ENCODE peak calls at places on chromosome 4, in eight cellular contexts. One of them, this sample, is unnamed.

GRCh38 chr4:148822572-148823418 is 380.6 kb upstream of the NR3C2 start:
- DNase-seq in breast epithelium: no peak
- DNase-seq in mucosa of descending colon: no peak
- DNase-seq in CD8-positive, alpha-beta T cell: no peak
- DNase-seq in anterior cingulate cortex: no peak
- DNase-seq in ureter: no peak
- DNase-seq in brain microvascular endothelial cell: no peak
- DNase-seq in adipocyte: no peak
- DNase-seq in this sample: no peak

GRCh38 chr4:70915048-70915815 is 13.1 kb downstream of the MOB1B start:
- DNase-seq in breast epithelium: no peak
- DNase-seq in mucosa of descending colon: no peak
- DNase-seq in CD8-positive, alpha-beta T cell: no peak
- DNase-seq in anterior cingulate cortex: no peak
- DNase-seq in ureter: no peak
- DNase-seq in brain microvascular endothelial cell: peak; percentile 17
- DNase-seq in adipocyte: peak; percentile 14
- DNase-seq in this sample: peak; percentile 18

GRCh38 chr4:5980436-5981155 is 37.6 kb downstream of the C4orf50 start:
- DNase-seq in breast epithelium: no peak
- DNase-seq in mucosa of descending colon: no peak
- DNase-seq in CD8-positive, alpha-beta T cell: no peak
- DNase-seq in anterior cingulate cortex: no peak
- DNase-seq in ureter: no peak
- DNase-seq in brain microvascular endothelial cell: no peak
- DNase-seq in adipocyte: no peak
- DNase-seq in this sample: no peak

GRCh38 chr4:185744127-185744865 is 67.7 kb downstream of the SORBS2 start:
- DNase-seq in breast epithelium: no peak
- DNase-seq in mucosa of descending colon: no peak
- DNase-seq in CD8-positive, alpha-beta T cell: no peak
- DNase-seq in anterior cingulate cortex: no peak
- DNase-seq in ureter: no peak
- DNase-seq in brain microvascular endothelial cell: no peak
- DNase-seq in adipocyte: no peak
- DNase-seq in this sample: no peak

GRCh38 chr4:103904126-103904525 is 184.3 kb upstream of the TACR3 start:
- DNase-seq in breast epithelium: no peak
- DNase-seq in mucosa of descending colon: no peak
- DNase-seq in CD8-positive, alpha-beta T cell: no peak
- DNase-seq in anterior cingulate cortex: no peak
- DNase-seq in ureter: no peak
- DNase-seq in brain microvascular endothelial cell: no peak
- DNase-seq in adipocyte: peak; percentile 4
- DNase-seq in this sample: no peak

GRCh38 chr4:66855956-66856355 is 689.3 kb downstream of the CENPC start:
- DNase-seq in breast epithelium: no peak
- DNase-seq in mucosa of descending colon: no peak
- DNase-seq in CD8-positive, alpha-beta T cell: no peak
- DNase-seq in anterior cingulate cortex: no peak
- DNase-seq in ureter: no peak
- DNase-seq in brain microvascular endothelial cell: peak; percentile 38
- DNase-seq in adipocyte: peak; percentile 41
- DNase-seq in this sample: no peak

GRCh38 chr4:117957570-117957969 is 76.7 kb upstream of the NDST3 start:
- DNase-seq in breast epithelium: no peak
- DNase-seq in mucosa of descending colon: no peak
- DNase-seq in CD8-positive, alpha-beta T cell: no peak
- DNase-seq in anterior cingulate cortex: no peak
- DNase-seq in ureter: no peak
- DNase-seq in brain microvascular endothelial cell: no peak
- DNase-seq in adipocyte: no peak
- DNase-seq in this sample: no peak

GRCh38 chr4:40843696-40844095 is 93.9 kb downstream of the NSUN7 start:
- DNase-seq in breast epithelium: no peak
- DNase-seq in mucosa of descending colon: no peak
- DNase-seq in CD8-positive, alpha-beta T cell: no peak
- DNase-seq in anterior cingulate cortex: no peak
- DNase-seq in ureter: no peak
- DNase-seq in brain microvascular endothelial cell: no peak
- DNase-seq in adipocyte: no peak
- DNase-seq in this sample: no peak

GRCh38 chr4:3701271-3702083 is 64.7 kb upstream of the ADRA2C start:
- DNase-seq in breast epithelium: no peak
- DNase-seq in mucosa of descending colon: peak; percentile 46
- DNase-seq in CD8-positive, alpha-beta T cell: no peak
- DNase-seq in anterior cingulate cortex: no peak
- DNase-seq in ureter: no peak
- DNase-seq in brain microvascular endothelial cell: no peak
- DNase-seq in adipocyte: no peak
- DNase-seq in this sample: no peak

GRCh38 chr4:6088950-6089349 is 70.7 kb upstream of the C4orf50 start:
- DNase-seq in breast epithelium: no peak
- DNase-seq in mucosa of descending colon: no peak
- DNase-seq in CD8-positive, alpha-beta T cell: no peak
- DNase-seq in anterior cingulate cortex: no peak
- DNase-seq in ureter: no peak
- DNase-seq in brain microvascular endothelial cell: no peak
- DNase-seq in adipocyte: no peak
- DNase-seq in this sample: no peak

GRCh38 chr4:26509681-26510333 is 19.5 kb upstream of the CCKAR start:
- DNase-seq in breast epithelium: no peak
- DNase-seq in mucosa of descending colon: no peak
- DNase-seq in CD8-positive, alpha-beta T cell: no peak
- DNase-seq in anterior cingulate cortex: no peak
- DNase-seq in ureter: no peak
- DNase-seq in brain microvascular endothelial cell: no peak
- DNase-seq in adipocyte: peak; percentile 32
- DNase-seq in this sample: peak; percentile 11

GRCh38 chr4:188778880-188779279 is 639.6 kb downstream of the TRIML1 start:
- DNase-seq in breast epithelium: no peak
- DNase-seq in mucosa of descending colon: no peak
- DNase-seq in CD8-positive, alpha-beta T cell: no peak
- DNase-seq in anterior cingulate cortex: no peak
- DNase-seq in ureter: no peak
- DNase-seq in brain microvascular endothelial cell: peak; percentile 24
- DNase-seq in adipocyte: no peak
- DNase-seq in this sample: no peak

GRCh38 chr4:11605597-11605996 is 176.9 kb upstream of the HS3ST1 start:
- DNase-seq in breast epithelium: no peak
- DNase-seq in mucosa of descending colon: no peak
- DNase-seq in CD8-positive, alpha-beta T cell: no peak
- DNase-seq in anterior cingulate cortex: no peak
- DNase-seq in ureter: no peak
- DNase-seq in brain microvascular endothelial cell: no peak
- DNase-seq in adipocyte: no peak
- DNase-seq in this sample: no peak

GRCh38 chr4:71550220-71551190 is 211.7 kb downstream of the SLC4A4 start:
- DNase-seq in breast epithelium: no peak
- DNase-seq in mucosa of descending colon: no peak
- DNase-seq in CD8-positive, alpha-beta T cell: no peak
- DNase-seq in anterior cingulate cortex: no peak
- DNase-seq in ureter: no peak
- DNase-seq in brain microvascular endothelial cell: peak; percentile 88
- DNase-seq in adipocyte: peak; percentile 73
- DNase-seq in this sample: no peak

GRCh38 chr4:185821029-185821419 is 9.0 kb upstream of the SORBS2 start:
- DNase-seq in breast epithelium: no peak
- DNase-seq in mucosa of descending colon: no peak
- DNase-seq in CD8-positive, alpha-beta T cell: no peak
- DNase-seq in anterior cingulate cortex: no peak
- DNase-seq in ureter: no peak
- DNase-seq in brain microvascular endothelial cell: no peak
- DNase-seq in adipocyte: no peak
- DNase-seq in this sample: no peak

GRCh38 chr4:109207060-109207459 is 95.4 kb downstream of the COL25A1 start:
- DNase-seq in breast epithelium: no peak
- DNase-seq in mucosa of descending colon: no peak
- DNase-seq in CD8-positive, alpha-beta T cell: no peak
- DNase-seq in anterior cingulate cortex: peak; percentile 10
- DNase-seq in ureter: no peak
- DNase-seq in brain microvascular endothelial cell: peak; percentile 60
- DNase-seq in adipocyte: peak; percentile 59
- DNase-seq in this sample: peak; percentile 15

GRCh38 chr4:184510431-184510830 is 36.1 kb upstream of the IRF2 start:
- DNase-seq in breast epithelium: no peak
- DNase-seq in mucosa of descending colon: no peak
- DNase-seq in CD8-positive, alpha-beta T cell: no peak
- DNase-seq in anterior cingulate cortex: no peak
- DNase-seq in ureter: no peak
- DNase-seq in brain microvascular endothelial cell: no peak
- DNase-seq in adipocyte: no peak
- DNase-seq in this sample: no peak

GRCh38 chr4:2977116-2978097 is 14.0 kb downstream of the GRK4 start:
- DNase-seq in breast epithelium: no peak
- DNase-seq in mucosa of descending colon: no peak
- DNase-seq in CD8-positive, alpha-beta T cell: no peak
- DNase-seq in anterior cingulate cortex: no peak
- DNase-seq in ureter: no peak
- DNase-seq in brain microvascular endothelial cell: peak; percentile 63
- DNase-seq in adipocyte: peak; percentile 40
- DNase-seq in this sample: no peak

GRCh38 chr4:6658635-6659075 is 18.2 kb downstream of the MRFAP1 start:
- DNase-seq in breast epithelium: no peak
- DNase-seq in mucosa of descending colon: no peak
- DNase-seq in CD8-positive, alpha-beta T cell: peak; percentile 73
- DNase-seq in anterior cingulate cortex: peak; percentile 25
- DNase-seq in ureter: no peak
- DNase-seq in brain microvascular endothelial cell: peak; percentile 4
- DNase-seq in adipocyte: peak; percentile 58
- DNase-seq in this sample: peak; percentile 52

GRCh38 chr4:74653331-74654229 is 140.7 kb downstream of the BTC start:
- DNase-seq in breast epithelium: no peak
- DNase-seq in mucosa of descending colon: no peak
- DNase-seq in CD8-positive, alpha-beta T cell: no peak
- DNase-seq in anterior cingulate cortex: no peak
- DNase-seq in ureter: no peak
- DNase-seq in brain microvascular endothelial cell: no peak
- DNase-seq in adipocyte: no peak
- DNase-seq in this sample: no peak

GRCh38 chr4:47483722-47484121 is 1.4 kb upstream of the ATP10D start:
- DNase-seq in breast epithelium: no peak
- DNase-seq in mucosa of descending colon: no peak
- DNase-seq in CD8-positive, alpha-beta T cell: no peak
- DNase-seq in anterior cingulate cortex: no peak
- DNase-seq in ureter: no peak
- DNase-seq in brain microvascular endothelial cell: no peak
- DNase-seq in adipocyte: peak; percentile 58
- DNase-seq in this sample: no peak

GRCh38 chr4:172153694-172154093 is 340.5 kb downstream of the GALNTL6 start:
- DNase-seq in breast epithelium: no peak
- DNase-seq in mucosa of descending colon: no peak
- DNase-seq in CD8-positive, alpha-beta T cell: no peak
- DNase-seq in anterior cingulate cortex: no peak
- DNase-seq in ureter: no peak
- DNase-seq in brain microvascular endothelial cell: no peak
- DNase-seq in adipocyte: no peak
- DNase-seq in this sample: no peak

GRCh38 chr4:14929669-14930068 is 72.6 kb upstream of the CPEB2 start:
- DNase-seq in breast epithelium: no peak
- DNase-seq in mucosa of descending colon: no peak
- DNase-seq in CD8-positive, alpha-beta T cell: no peak
- DNase-seq in anterior cingulate cortex: no peak
- DNase-seq in ureter: no peak
- DNase-seq in brain microvascular endothelial cell: no peak
- DNase-seq in adipocyte: no peak
- DNase-seq in this sample: no peak

GRCh38 chr4:74838746-74839370 is 44.5 kb upstream of the BTC start:
- DNase-seq in breast epithelium: no peak
- DNase-seq in mucosa of descending colon: no peak
- DNase-seq in CD8-positive, alpha-beta T cell: no peak
- DNase-seq in anterior cingulate cortex: no peak
- DNase-seq in ureter: no peak
- DNase-seq in brain microvascular endothelial cell: peak; percentile 9
- DNase-seq in adipocyte: peak; percentile 56
- DNase-seq in this sample: peak; percentile 18

GRCh38 chr4:83010111-83010521 is 507 bp downstream of the LIN54 start:
- DNase-seq in breast epithelium: no peak
- DNase-seq in mucosa of descending colon: no peak
- DNase-seq in CD8-positive, alpha-beta T cell: peak; percentile 51
- DNase-seq in anterior cingulate cortex: no peak
- DNase-seq in ureter: no peak
- DNase-seq in brain microvascular endothelial cell: peak; percentile 11
- DNase-seq in adipocyte: peak; percentile 64
- DNase-seq in this sample: peak; percentile 21

GRCh38 chr4:102826105-102826889 is 1.1 kb downstream of the UBE2D3 start:
- DNase-seq in breast epithelium: no peak
- DNase-seq in mucosa of descending colon: no peak
- DNase-seq in CD8-positive, alpha-beta T cell: no peak
- DNase-seq in anterior cingulate cortex: no peak
- DNase-seq in ureter: no peak
- DNase-seq in brain microvascular endothelial cell: no peak
- DNase-seq in adipocyte: no peak
- DNase-seq in this sample: no peak

GRCh38 chr4:119139822-119140252 is 4.2 kb downstream of the MYOZ2 start:
- DNase-seq in breast epithelium: no peak
- DNase-seq in mucosa of descending colon: no peak
- DNase-seq in CD8-positive, alpha-beta T cell: no peak
- DNase-seq in anterior cingulate cortex: no peak
- DNase-seq in ureter: no peak
- DNase-seq in brain microvascular endothelial cell: no peak
- DNase-seq in adipocyte: no peak
- DNase-seq in this sample: no peak

GRCh38 chr4:57131849-57132745 is 21.9 kb upstream of the IGFBP7 start:
- DNase-seq in breast epithelium: peak; percentile 72
- DNase-seq in mucosa of descending colon: no peak
- DNase-seq in CD8-positive, alpha-beta T cell: no peak
- DNase-seq in anterior cingulate cortex: no peak
- DNase-seq in ureter: no peak
- DNase-seq in brain microvascular endothelial cell: no peak
- DNase-seq in adipocyte: peak; percentile 34
- DNase-seq in this sample: no peak

GRCh38 chr4:169015237-169015636 is 5.2 kb upstream of the CBR4 start:
- DNase-seq in breast epithelium: peak; percentile 70
- DNase-seq in mucosa of descending colon: no peak
- DNase-seq in CD8-positive, alpha-beta T cell: no peak
- DNase-seq in anterior cingulate cortex: no peak
- DNase-seq in ureter: no peak
- DNase-seq in brain microvascular endothelial cell: no peak
- DNase-seq in adipocyte: no peak
- DNase-seq in this sample: no peak

GRCh38 chr4:159455675-159456235 is 352.9 kb downstream of the RAPGEF2 start:
- DNase-seq in breast epithelium: no peak
- DNase-seq in mucosa of descending colon: no peak
- DNase-seq in CD8-positive, alpha-beta T cell: no peak
- DNase-seq in anterior cingulate cortex: no peak
- DNase-seq in ureter: no peak
- DNase-seq in brain microvascular endothelial cell: peak; percentile 62
- DNase-seq in adipocyte: peak; percentile 77
- DNase-seq in this sample: peak; percentile 10

This sample was measured in fibroblast of gingiva.